ENCODE peak calls at places on chromosomes 1 and 21, in eight cellular contexts. R is adrenal gland; X is brain microvascular endothelial cell; I is kidney; J is lung; O is K562; N is osteoblast; B is CD8-positive, alpha-beta T cell. M is an unnamed sample.

GRCh38 chr1:40895601-40896000 is 33.4 kb upstream of the CITED4 start:
- DNase-seq in R (no peak), B (no peak), I (no peak), X (no peak), J (no peak), N (no peak), O (no peak), M (no peak)

GRCh38 chr1:79431341-79431740 is 424.8 kb upstream of the ADGRL4 start:
- DNase-seq in N (peak), B (no peak), O (no peak), I (no peak), J (no peak), X (no peak), R (no peak), M (no peak)

GRCh38 chr1:61655453-61655852 is 69.5 kb downstream of the TM2D1 start:
- DNase-seq in R (no peak), B (no peak), O (no peak), I (no peak), X (no peak), N (no peak), J (no peak), M (no peak)

GRCh38 chr1:201144701-201145100 is 9.6 kb downstream of the TMEM9 start:
- DNase-seq in N (no peak), O (no peak), X (no peak), J (no peak), I (peak), R (no peak), B (no peak), M (no peak)

GRCh38 chr1:201546093-201546492 is 7.2 kb downstream of the NAV1 start:
- DNase-seq in R (no peak), O (no peak), X (no peak), B (no peak), J (no peak), N (no peak), I (no peak), M (no peak)

GRCh38 chr1:15939181-15940109 is 36.5 kb downstream of the ZBTB17 start:
- DNase-seq in B (peak), X (no peak), N (peak), I (peak), R (peak), O (no peak), J (no peak), M (no peak)

GRCh38 chr1:77975907-77976306 is 3.0 kb downstream of the FUBP1 start:
- DNase-seq in N (peak), O (no peak), B (no peak), J (no peak), R (no peak), I (no peak), X (no peak), M (no peak)

GRCh38 chr1:27856561-27857343 is 15.6 kb upstream of the THEMIS2 start:
- DNase-seq in I (no peak), N (peak), R (no peak), X (no peak), O (no peak), B (no peak), J (no peak), M (no peak)

GRCh38 chr1:202965441-202965821 is 1.6 kb downstream of the CYB5R1 start:
- DNase-seq in B (no peak), J (no peak), N (no peak), O (no peak), X (no peak), I (no peak), R (peak), M (no peak)

GRCh38 chr21:24045775-24046215 is 1561.5 kb downstream of the MRPL39 start:
- DNase-seq in X (peak), O (no peak), B (peak), N (no peak), J (peak), R (peak), I (peak), M (no peak)

GRCh38 chr1:203044546-203044975 is 18.3 kb downstream of the PPFIA4 start:
- DNase-seq in O (no peak), R (no peak), X (no peak), B (no peak), I (peak), N (peak), J (no peak), M (no peak)

GRCh38 chr1:53336146-53336545 is 8.3 kb upstream of the LRP8 start:
- DNase-seq in O (no peak), X (no peak), J (no peak), N (no peak), I (peak), B (peak), R (no peak), M (no peak)

GRCh38 chr21:34072145-34073031 is 990 bp upstream of the MRPS6 start:
- DNase-seq in R (peak), I (no peak), N (no peak), J (peak), X (no peak), B (peak), O (no peak), M (no peak)

GRCh38 chr21:34071683-34072082 is 1.7 kb upstream of the MRPS6 start:
- DNase-seq in N (no peak), R (no peak), O (no peak), B (no peak), X (no peak), I (no peak), J (no peak), M (no peak)

GRCh38 chr21:34073749-34074282 is 438 bp downstream of the MRPS6 start:
- DNase-seq in N (peak), X (no peak), J (no peak), O (peak), I (peak), R (peak), B (no peak), M (no peak)

GRCh38 chr21:34074283-34075098 is 1.1 kb downstream of the MRPS6 start:
- DNase-seq in O (no peak), R (peak), N (no peak), I (no peak), B (no peak), X (no peak), J (no peak), M (peak)

DNA sequence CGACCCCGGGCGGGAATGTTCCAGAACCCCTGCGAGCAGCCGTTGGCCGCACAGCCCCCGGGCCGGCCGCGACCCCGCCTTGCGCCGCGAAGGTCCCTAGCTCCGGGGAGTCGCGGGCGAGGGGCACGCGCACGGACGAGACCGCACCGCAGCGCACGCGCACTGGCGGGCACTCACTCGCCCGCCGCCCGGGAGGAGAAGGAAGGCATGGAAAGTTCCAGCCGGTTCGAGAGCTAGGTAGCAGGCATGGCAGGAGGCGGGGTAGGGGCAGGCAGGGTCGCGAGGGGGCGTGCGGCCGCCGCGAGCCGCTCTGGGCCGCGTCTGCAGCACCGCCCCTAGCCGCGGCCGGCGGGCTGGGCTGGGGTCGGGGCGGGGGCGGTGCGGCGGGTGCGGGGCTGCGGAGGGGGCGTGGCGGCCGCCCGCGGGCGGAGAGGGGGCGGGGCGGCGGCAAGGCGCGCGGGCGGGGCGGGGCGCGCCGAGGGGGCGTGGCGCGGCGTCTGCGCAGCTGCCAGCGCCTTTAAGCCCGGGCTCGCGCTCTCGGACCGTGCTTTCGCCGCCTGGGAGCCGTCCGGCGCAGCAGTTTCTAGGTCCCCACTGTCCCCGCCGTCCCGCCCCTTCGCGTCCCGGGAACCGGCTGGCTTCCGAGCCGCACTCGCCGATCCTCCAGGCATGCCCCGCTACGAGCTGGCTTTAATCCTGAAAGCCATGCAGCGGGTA is at the start of the genes MRPS6 and SLC5A3:
- DNase-seq in O (peak), N (peak), R (peak), I (peak), J (peak), B (peak), X (peak), M (peak)
- H3K27ac ChIP-seq in O (peak), N (peak), R (peak), I (peak), J (peak), B (peak), X (no peak), M (peak)

GRCh38 chr21:44946254-44947041 is 6.6 kb downstream of the SLX9 start:
- DNase-seq in R (no peak), O (no peak), X (no peak), I (peak), J (no peak), N (peak), B (no peak), M (no peak)

GRCh38 chr21:44949161-44950015 is 9.6 kb downstream of the SLX9 start:
- DNase-seq in B (peak), N (peak), R (peak), J (peak), X (peak), I (peak), O (peak), M (peak)

GRCh38 chr21:44947111-44947929 is 7.5 kb downstream of the SLX9 start:
- DNase-seq in J (no peak), X (no peak), O (peak), N (peak), B (no peak), R (no peak), I (peak), M (no peak)

GRCh38 chr21:44948426-44949120 is 8.7 kb downstream of the SLX9 start:
- DNase-seq in R (no peak), N (no peak), I (peak), J (no peak), B (no peak), X (no peak), O (no peak), M (no peak)

DNA sequence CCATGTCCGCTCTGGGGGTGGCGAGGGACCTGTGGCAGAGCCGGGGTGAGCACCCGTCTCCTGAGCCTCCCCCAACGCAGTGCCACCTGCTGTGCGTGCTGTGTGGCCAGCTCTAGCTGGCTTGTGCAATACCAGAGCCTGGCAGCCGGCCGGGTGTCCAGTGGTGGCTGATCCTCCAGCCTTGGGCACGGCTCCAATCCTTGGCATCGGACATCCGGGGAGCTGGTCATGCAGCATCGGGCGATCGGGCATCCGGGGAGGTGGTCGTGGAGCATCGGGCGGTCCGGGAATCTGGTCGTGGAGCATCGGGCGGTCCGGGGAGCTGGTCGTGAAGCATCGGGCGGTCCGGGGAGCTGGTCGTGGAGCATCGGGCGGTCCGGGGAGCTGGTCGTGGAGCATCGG is 8.1 kb downstream of the SLX9 start:
- DNase-seq in O (no peak), I (peak), N (no peak), J (no peak), R (peak), X (no peak), B (no peak), M (no peak)
- H3K27ac ChIP-seq in O (no peak), I (no peak), N (no peak), J (peak), R (no peak), X (no peak), B (no peak), M (no peak)

GRCh38 chr1:70205076-70205436 is 323 bp downstream of the LRRC40 start:
- DNase-seq in X (no peak), O (no peak), I (no peak), N (peak), R (no peak), J (no peak), B (no peak), M (no peak)
- H3K27ac ChIP-seq in X (peak), O (peak), I (peak), N (peak), R (peak), J (peak), B (peak), M (peak)

DNA sequence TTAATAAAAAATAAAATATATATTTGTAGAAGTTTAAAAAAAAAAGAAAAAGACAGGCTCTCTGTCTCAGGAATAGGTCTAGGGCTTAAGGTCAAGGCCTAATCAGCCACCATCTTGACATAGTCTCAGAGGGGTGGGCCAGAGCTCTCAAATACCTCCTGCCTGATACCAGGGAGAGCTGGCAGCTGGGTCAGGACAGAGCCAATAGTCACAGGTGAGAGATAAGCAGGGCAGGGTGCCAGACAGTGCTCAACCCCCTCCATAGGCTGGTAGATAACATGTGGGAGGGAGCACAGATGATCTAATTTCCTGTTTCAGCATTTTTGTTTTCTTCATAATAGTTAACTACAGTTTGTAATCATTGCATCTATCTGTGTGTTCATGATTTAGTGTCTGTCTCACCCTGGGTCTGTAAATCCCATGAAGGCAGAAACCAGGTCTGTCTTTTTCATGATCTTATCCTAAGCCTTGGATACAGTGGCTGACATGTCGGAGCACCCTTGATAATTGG is 152.0 kb upstream of the GRIK3 start:
- DNase-seq in X (no peak), I (no peak), B (no peak), O (no peak), J (no peak), R (no peak), N (no peak), M (no peak)
- H3K27ac ChIP-seq in X (no peak), I (no peak), B (no peak), O (no peak), J (no peak), R (no peak), N (no peak), M (no peak)

DNA sequence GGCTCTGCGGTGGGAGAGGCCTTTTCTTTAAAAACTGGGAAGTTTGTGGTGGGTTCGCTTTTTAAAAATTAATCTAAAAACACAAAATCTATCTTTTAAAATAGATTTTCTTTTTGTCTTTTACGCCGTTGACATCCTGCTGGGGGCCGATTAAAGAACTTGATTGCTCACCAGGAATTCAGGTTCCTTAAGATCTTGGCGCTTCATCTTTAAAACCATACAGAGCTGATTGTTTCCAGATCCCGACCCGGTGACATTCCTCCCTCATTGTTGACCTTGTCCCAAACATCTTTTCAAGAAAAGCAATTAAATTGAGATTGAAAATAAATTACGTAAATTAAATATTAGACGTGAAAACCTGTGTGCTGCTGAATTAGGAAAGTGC is 546 bp upstream of the ZNF697 start:
- DNase-seq in J (no peak), R (no peak), X (no peak), B (no peak), O (no peak), N (no peak), I (no peak), M (no peak)
- H3K27ac ChIP-seq in J (peak), R (peak), X (peak), B (no peak), O (peak), N (peak), I (peak), M (no peak)

GRCh38 chr1:234589854-234590620 is 19.9 kb downstream of the IRF2BP2 start:
- DNase-seq in X (peak), B (no peak), I (no peak), J (no peak), R (peak), N (no peak), O (peak), M (no peak)
- H3K27ac ChIP-seq in X (no peak), B (no peak), I (no peak), J (peak), R (peak), N (peak), O (no peak), M (no peak)